ENCODE peak calls at places on chromosomes 16 and 17, in five cellular contexts. Y is memory B cell; Z is activated CD8-positive, alpha-beta memory T cell treated with anti-CD3 and anti-CD28 coated beads, Interleukin-2, amount 10 ng/mL, durations not matched to agents 7 days and 5 days; W is esophagus squamous epithelium; L is activated gamma-delta T cell treated with Interleukin-2 at 50 U/mL for 16 hours. D is an unnamed sample.

GRCh38 chr17:75031972-75032895 is 14.5 kb downstream of the ATP5PD start:
- DNase-seq in Z (peak; percentile 74), Y (peak; percentile 61), L (peak; percentile 19), W (peak; percentile 20), D (no peak)

GRCh38 chr17:67221062-67221998 is 23.7 kb downstream of the HELZ start:
- DNase-seq in W (no peak), Y (no peak), Z (peak; percentile 48), L (no peak), D (no peak)

GRCh38 chr16:1019934-1020305 is 38.4 kb downstream of the SOX8 start:
- DNase-seq in W (no peak), L (no peak), Y (no peak), Z (no peak), D (no peak)

GRCh38 chr17:46044286-46044928 is 45.4 kb downstream of the STH start:
- DNase-seq in W (no peak), Z (peak; percentile 69), Y (no peak), L (peak; percentile 38), D (no peak)

GRCh38 chr16:1743376-1744337 is 27.7 kb downstream of the NME3 start:
- DNase-seq in L (no peak), Y (no peak), Z (no peak), W (no peak), D (no peak)

GRCh38 chr16:14302399-14303181 is 231.5 kb downstream of the MRTFB start:
- DNase-seq in W (no peak), Y (peak; percentile 27), L (no peak), Z (no peak), D (no peak)

GRCh38 chr17:32520737-32521399 is 34.1 kb downstream of the CDK5R1 start:
- DNase-seq in Z (no peak), W (no peak), L (no peak), Y (no peak), D (no peak)

GRCh38 chr17:69523252-69523861 is 108.9 kb downstream of the MAP2K6 start:
- DNase-seq in Z (peak; percentile 44), Y (no peak), L (no peak), W (no peak), D (no peak)

GRCh38 chr16:88701541-88702363 is 4.5 kb downstream of the RNF166 start:
- DNase-seq in W (no peak), Y (no peak), Z (peak; percentile 62), L (no peak), D (no peak)

GRCh38 chr16:85072947-85073346 is 39.3 kb downstream of the CIBAR2 start:
- DNase-seq in Z (no peak), Y (no peak), L (no peak), W (no peak), D (no peak)

D was measured in vagina.